ENCODE peak calls at places on chromosomes 7 and 10, in seven cellular contexts. U is cardiac muscle cell; M is CD4-positive, CD25-positive, alpha-beta regulatory T cell; I is SJSA1; B is psoas muscle; D is heart left ventricle; N is HCT116. W is an unnamed sample.
A peak's percentile ranks its signal among the peaks of the same experiment; 100 is the strongest.

GRCh38 chr7:23242321-23242720 is 4.3 kb upstream of the GPNMB start:
- DNase-seq in B (no peak), D (no peak), U (no peak), N (no peak), M (no peak), I (no peak), W (no peak)

GRCh38 chr10:73865459-73866442 is 8.6 kb downstream of the CAMK2G start:
- DNase-seq in M (peak; percentile 52), U (no peak), D (peak; percentile 60), I (no peak), N (no peak), B (no peak), W (peak; percentile 72)

GRCh38 chr7:66296001-66296521 is 90.9 kb downstream of the TPST1 start:
- DNase-seq in I (no peak), D (no peak), U (peak; percentile 87), N (no peak), M (no peak), B (no peak), W (no peak)

GRCh38 chr7:115297651-115298050 is 375.8 kb downstream of the MDFIC start:
- DNase-seq in I (peak; percentile 76), D (no peak), M (no peak), N (peak; percentile 32), U (peak; percentile 62), B (no peak), W (peak; percentile 26)

GRCh38 chr7:53358301-53358700 is 322.9 kb downstream of the POM121L12 start:
- DNase-seq in M (no peak), I (no peak), D (no peak), B (no peak), U (no peak), N (no peak), W (no peak)

GRCh38 chr7:734808-735207 is 7.7 kb upstream of the PRKAR1B start:
- DNase-seq in D (no peak), I (no peak), M (no peak), U (no peak), N (no peak), B (peak; percentile 26), W (no peak)

GRCh38 chr7:53131697-53132096 is 96.3 kb downstream of the POM121L12 start:
- DNase-seq in B (no peak), D (no peak), I (no peak), M (no peak), U (no peak), N (no peak), W (no peak)

GRCh38 chr7:82840061-82840460 is 322.6 kb downstream of the PCLO start:
- DNase-seq in M (no peak), N (no peak), I (no peak), U (no peak), D (no peak), B (no peak), W (no peak)

GRCh38 chr10:122054046-122055025 is 65.4 kb downstream of the TACC2 start:
- DNase-seq in B (peak; percentile 83), M (no peak), I (no peak), N (peak; percentile 57), D (peak; percentile 64), U (peak; percentile 75), W (peak; percentile 52)

GRCh38 chr10:58666024-58666423 is 153.4 kb downstream of the BICC1 start:
- DNase-seq in M (no peak), B (no peak), I (no peak), N (no peak), D (no peak), U (no peak), W (no peak)

GRCh38 chr7:101243786-101244384 is 996 bp downstream of the FIS1 start:
- DNase-seq in D (no peak), U (peak; percentile 20), M (no peak), N (no peak), I (no peak), B (no peak), W (no peak)

GRCh38 chr10:88165849-88166271 is 302.4 kb downstream of the PTEN start:
- DNase-seq in D (no peak), I (no peak), U (peak; percentile 40), B (no peak), N (no peak), M (no peak), W (no peak)

GRCh38 chr7:105820667-105821066 is 55.7 kb downstream of the ATXN7L1 start:
- DNase-seq in M (no peak), N (no peak), B (no peak), I (no peak), U (no peak), D (no peak), W (no peak)

GRCh38 chr10:42977032-42977416 is 99.8 kb upstream of the RET start:
- DNase-seq in B (no peak), U (no peak), D (no peak), N (no peak), I (no peak), M (no peak), W (no peak)

GRCh38 chr10:685613-686012 is 3.9 kb downstream of the DIP2C start:
- DNase-seq in M (no peak), B (no peak), I (no peak), N (no peak), U (no peak), D (no peak), W (no peak)

GRCh38 chr10:59463909-59464308 is 101.6 kb upstream of the FAM13C start:
- DNase-seq in U (no peak), M (no peak), B (no peak), D (no peak), I (no peak), N (no peak), W (no peak)

GRCh38 chr10:124180947-124181549 is 87.7 kb upstream of the CHST15 start:
- DNase-seq in U (peak; percentile 35), N (no peak), I (peak; percentile 37), B (no peak), M (no peak), D (no peak), W (no peak)

GRCh38 chr10:43230909-43231522 is 35.8 kb downstream of the RASGEF1A start:
- DNase-seq in N (no peak), M (no peak), B (no peak), U (no peak), D (peak; percentile 12), I (peak; percentile 28), W (no peak)

GRCh38 chr10:111128331-111129167 is 51.7 kb downstream of the ADRA2A start:
- DNase-seq in B (peak; percentile 78), U (no peak), M (no peak), D (no peak), N (peak; percentile 75), I (peak; percentile 60), W (peak; percentile 50)

GRCh38 chr7:2964208-2964607 is 79.5 kb downstream of the CARD11 start:
- DNase-seq in M (no peak), D (no peak), B (no peak), N (no peak), U (no peak), I (no peak), W (no peak)

DNA sequence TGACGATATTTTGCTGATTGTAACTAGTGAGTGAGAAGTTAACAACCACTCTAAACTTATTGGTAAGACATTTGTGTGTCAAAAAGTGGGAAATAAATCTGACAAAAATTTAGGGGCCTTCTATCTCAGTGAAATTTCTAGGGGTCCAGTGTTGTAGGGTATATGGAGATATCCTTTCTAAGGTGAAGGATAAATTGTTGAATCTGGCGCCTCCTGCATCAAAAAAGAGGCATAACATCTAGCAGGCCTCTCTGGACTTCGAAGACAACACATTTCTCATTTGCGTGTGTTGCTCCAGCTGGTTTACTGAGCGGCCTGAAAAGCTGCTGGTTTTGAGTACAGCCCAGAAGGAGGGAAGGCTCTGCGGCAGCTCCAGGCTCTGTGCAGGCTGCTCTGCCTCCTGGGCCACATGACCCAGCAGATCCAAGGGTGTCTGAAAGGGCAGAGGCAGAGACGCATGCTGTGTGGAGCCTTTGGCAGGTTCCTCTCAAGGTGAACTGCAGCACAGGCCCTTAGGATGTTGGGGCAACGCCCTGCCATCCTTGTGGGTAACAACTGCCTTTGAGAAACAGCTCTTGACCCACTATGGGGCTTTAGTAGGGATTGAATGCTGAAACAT is 72.4 kb downstream of the LMBR1 start:
- DNase-seq in M (no peak), U (no peak), B (no peak), N (no peak), D (no peak), I (no peak), W (no peak)
- H3K27ac ChIP-seq in M (no peak overlapping the region), U (no peak overlapping the region), B (no peak overlapping the region), N (no peak overlapping the region), D (no peak overlapping the region), I (no peak overlapping the region), W (no peak overlapping the region)

GRCh38 chr7:108460964-108461363 is 4.7 kb upstream of the NRCAM start:
- DNase-seq in U (no peak), I (no peak), N (no peak), D (no peak), M (no peak), B (no peak), W (no peak)
- H3K4me1 ChIP-seq in U (no peaks in the 10 kb centered on the region), I (peaks cover 2% of the 10 kb centered on the region), N (no peaks in the 10 kb centered on the region), D (peaks cover 2% of the 10 kb centered on the region), M (no peaks in the 10 kb centered on the region), B (no peaks in the 10 kb centered on the region), W (no peaks in the 10 kb centered on the region)

GRCh38 chr10:47030191-47030698 is 119.0 kb downstream of the PTPN20 start:
- DNase-seq in N (no peak), B (peak; percentile 65), M (no peak), I (peak; percentile 27), U (no peak), D (peak; percentile 14), W (no peak)

GRCh38 chr10:47027812-47028260 is 116.6 kb downstream of the PTPN20 start:
- DNase-seq in I (peak; percentile 26), M (no peak), U (no peak), D (peak; percentile 13), B (peak; percentile 14), N (no peak), W (no peak)

GRCh38 chr10:47031251-47031952 is 120.2 kb downstream of the PTPN20 start:
- DNase-seq in I (peak; percentile 35), M (no peak), B (peak; percentile 72), U (no peak), N (peak; percentile 23), D (peak; percentile 19), W (no peak)

GRCh38 chr10:47028466-47028865 is 117.2 kb downstream of the PTPN20 start:
- DNase-seq in U (no peak), D (peak; percentile 15), N (no peak), I (peak; percentile 35), B (no peak), M (no peak), W (no peak)

DNA sequence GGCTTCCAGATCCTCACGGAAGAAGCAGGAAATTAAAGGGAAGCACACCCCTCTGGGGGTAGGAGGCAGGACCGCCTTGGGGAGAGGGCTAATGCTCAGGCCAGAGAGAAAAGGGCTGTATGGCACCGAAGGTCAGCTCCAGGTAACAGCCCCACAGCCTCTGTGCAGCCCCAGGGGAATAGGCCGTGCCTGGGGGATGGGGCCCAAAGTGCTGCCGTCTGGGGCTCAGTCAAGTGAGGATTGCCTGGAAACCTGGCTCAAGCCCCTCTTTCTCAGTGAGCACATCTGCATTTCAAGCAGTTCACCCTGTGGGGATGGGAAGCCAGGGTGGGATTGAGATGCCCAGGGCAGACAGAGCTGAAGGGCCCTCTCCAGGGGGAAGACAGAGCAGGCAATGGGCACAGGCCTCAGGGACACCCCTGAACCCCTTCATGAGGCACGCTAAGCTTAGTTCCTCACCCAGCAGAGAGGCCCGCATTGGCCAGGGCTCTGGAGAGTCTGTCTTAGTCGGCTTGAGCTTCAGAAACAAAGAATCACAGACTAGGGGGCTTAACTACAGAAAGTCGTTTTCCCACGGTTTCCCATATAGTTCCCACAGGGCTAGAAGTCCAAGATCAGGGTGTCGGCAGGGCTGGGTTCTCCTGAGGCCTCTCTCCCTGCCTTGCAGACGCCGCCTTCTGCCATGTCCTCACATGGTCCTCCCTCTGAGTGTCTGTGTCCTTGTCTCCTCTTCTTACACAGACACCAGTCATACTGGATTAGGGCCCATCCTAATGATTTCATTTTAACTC is 118.1 kb downstream of the PTPN20 start:
- DNase-seq in I (peak; percentile 24), M (no peak), B (peak; percentile 60), D (peak; percentile 7), N (no peak), U (no peak), W (no peak)
- H3K27ac ChIP-seq in I (no peak overlapping the region), M (no peak overlapping the region), B (no peak overlapping the region), D (no peak overlapping the region), N (no peak overlapping the region), U (no peak overlapping the region), W (no peak overlapping the region)

GRCh38 chr7:150403376-150404171 is 24.4 kb downstream of the ZNF775 start:
- DNase-seq in B (peak; percentile 34), D (no peak), M (no peak), N (no peak), I (no peak), U (no peak), W (no peak)
- H3K4me1 ChIP-seq in B (peaks cover 4% of the 10 kb centered on the region), D (peaks cover 30% of the 10 kb centered on the region), M (peaks cover 33% of the 10 kb centered on the region), N (peaks cover 24% of the 10 kb centered on the region), I (peaks cover 39% of the 10 kb centered on the region), U (peaks cover 23% of the 10 kb centered on the region), W (peaks cover 3% of the 10 kb centered on the region)